ENCODE peak calls at places on chromosomes 1 and 21, in eight cellular contexts. K, G, N, X, Z, H, Y and E are unnamed samples. For H3K4me1, the result is how much of the 10 kb centered on the place peaks cover.

GRCh38 chr1:82962658-82963057 is 1036.3 kb downstream of the TTLL7 start:
- DNase-seq in K (no peak), G (no peak), N (no peak), X (no peak), Z (no peak), H (no peak), Y (no peak), E (no peak)

GRCh38 chr1:70044832-70045231 is 160.5 kb downstream of the LRRC40 start:
- DNase-seq in K (no peak), G (no peak), N (peak), X (no peak), Z (no peak), H (no peak), Y (no peak), E (no peak)

GRCh38 chr1:83763281-83764095 is 235.4 kb downstream of the TTLL7 start:
- DNase-seq in K (no peak), G (no peak), N (no peak), X (no peak), Z (no peak), H (no peak), Y (no peak), E (no peak)

GRCh38 chr1:28510350-28511223 is 4.7 kb downstream of the RCC1 start:
- DNase-seq in K (no peak), G (peak), N (peak), X (no peak), Z (no peak), H (no peak), Y (no peak), E (no peak)

GRCh38 chr21:45504021-45504515 is 38.2 kb downstream of the SLC19A1 start:
- DNase-seq in K (no peak), G (peak), N (no peak), X (peak), Z (peak), H (no peak), Y (no peak), E (no peak)

GRCh38 chr21:42393443-42393950 is 2.4 kb downstream of the TMPRSS3 start:
- DNase-seq in K (no peak), G (no peak), N (no peak), X (no peak), Z (no peak), H (no peak), Y (no peak), E (no peak)

GRCh38 chr1:227257964-227258363 is 60.3 kb downstream of the CDC42BPA start:
- DNase-seq in K (no peak), G (peak), N (no peak), X (no peak), Z (no peak), H (no peak), Y (no peak), E (no peak)

GRCh38 chr21:36589352-36589971 is 109.5 kb upstream of the SIM2 start:
- DNase-seq in K (peak), G (peak), N (peak), X (peak), Z (peak), H (peak), Y (peak), E (peak)

GRCh38 chr1:83995649-83996048 is 3.3 kb downstream of the TTLL7 start:
- DNase-seq in K (no peak), G (no peak), N (no peak), X (no peak), Z (no peak), H (no peak), Y (no peak), E (no peak)

GRCh38 chr1:105100102-105100501 is 1350.4 kb downstream of the AMY1C start:
- DNase-seq in K (no peak), G (no peak), N (no peak), X (no peak), Z (no peak), H (no peak), Y (no peak), E (no peak)

GRCh38 chr1:111733183-111733995 is 5.8 kb downstream of the INKA2 start:
- DNase-seq in K (peak), G (no peak), N (peak), X (no peak), Z (peak), H (no peak), Y (peak), E (no peak)

GRCh38 chr1:78519446-78519845 is 28.7 kb downstream of the PTGFR start:
- DNase-seq in K (no peak), G (no peak), N (peak), X (no peak), Z (no peak), H (no peak), Y (no peak), E (no peak)

DNA sequence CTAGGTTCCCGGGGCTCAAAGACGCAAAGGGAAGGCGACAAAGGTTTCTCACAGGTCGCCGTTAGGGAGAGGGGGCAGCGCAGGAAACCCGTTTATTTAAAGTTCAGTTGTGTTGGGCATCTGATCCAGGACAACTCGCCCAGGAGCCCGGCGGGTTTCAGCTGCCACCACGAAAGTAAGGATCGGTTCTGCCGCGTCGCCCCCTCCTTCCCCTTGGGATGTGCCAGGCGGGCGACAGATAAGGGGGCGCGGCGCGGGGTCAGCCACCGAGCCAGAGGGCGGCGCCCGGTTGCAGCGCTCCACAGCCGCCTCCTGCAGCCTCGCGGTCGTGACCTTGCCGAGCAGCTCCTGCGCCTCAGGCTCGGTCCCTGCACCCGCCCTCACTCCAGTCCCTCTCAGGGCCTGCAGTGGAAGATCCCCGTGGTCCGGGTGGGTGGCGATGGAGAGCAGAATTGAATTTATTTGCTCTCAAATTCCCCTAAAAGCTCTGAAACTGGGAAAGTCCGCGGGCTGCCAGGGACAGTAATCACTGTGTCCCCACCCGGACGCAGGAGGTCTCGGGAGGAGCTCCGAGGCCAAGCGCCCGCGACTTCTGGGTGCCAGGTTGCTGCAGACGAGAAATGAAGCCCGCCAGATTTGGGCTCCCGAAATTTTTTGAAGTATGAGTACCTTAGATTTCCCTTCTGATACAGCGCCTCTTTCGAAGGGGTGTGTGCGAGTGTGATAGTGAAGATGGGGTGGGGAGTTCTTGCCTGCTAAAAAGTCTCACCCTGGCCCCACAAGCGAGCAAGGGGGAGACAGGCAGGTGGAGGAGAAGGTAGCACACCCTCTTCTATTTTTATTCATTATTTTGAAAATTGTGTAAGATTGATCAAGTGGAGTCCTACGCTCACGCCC is 28.4 kb upstream of the NFIA start:
- DNase-seq in K (no peak), G (peak), N (no peak), X (peak), Z (peak), H (peak), Y (peak), E (peak)
- H3K4me1 ChIP-seq in K (under half), G (under half), N (under half), X (under half), Z (half or more), H (under half), Y (under half), E (under half)

DNA sequence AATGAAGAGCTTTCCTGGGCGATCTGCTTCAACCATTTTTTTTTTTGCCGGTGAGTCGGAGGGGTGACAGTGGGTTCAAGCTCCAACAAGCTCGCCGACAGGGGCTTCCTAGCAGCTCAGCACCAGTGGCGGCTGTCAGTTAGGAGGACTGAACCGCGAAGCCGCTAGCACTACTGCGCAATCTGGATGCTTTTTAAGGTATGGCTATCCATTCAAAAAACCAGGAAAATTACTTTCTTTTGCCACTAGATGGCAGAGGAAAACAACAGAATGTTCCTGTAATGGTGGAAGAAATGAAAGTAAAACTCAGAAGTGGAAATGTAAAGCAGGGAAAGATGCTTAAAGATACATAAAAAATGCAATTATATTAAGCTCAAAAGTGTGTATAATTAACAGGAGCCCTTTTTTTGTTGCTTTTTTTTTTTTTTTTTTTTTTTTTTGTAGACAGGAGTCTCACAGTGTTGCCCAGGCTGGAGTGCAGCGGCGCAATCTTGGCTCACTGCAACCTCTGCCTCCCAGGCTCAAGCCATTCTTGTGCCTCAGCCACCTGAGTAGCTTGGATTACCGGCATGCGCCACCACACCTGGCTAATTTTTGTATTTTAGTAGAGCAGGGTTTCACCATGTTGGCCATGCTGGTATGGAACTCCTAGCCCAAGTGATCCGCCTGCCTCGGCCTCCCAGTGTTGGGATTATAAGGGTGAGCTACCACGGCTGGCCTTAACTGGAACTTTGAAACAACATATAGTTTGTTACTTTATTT is 8.5 kb downstream of the KYAT3 start:
- DNase-seq in K (no peak), G (no peak), N (peak), X (no peak), Z (no peak), H (no peak), Y (peak), E (no peak)
- H3K27ac ChIP-seq in K (no peak), G (no peak), N (peak), X (peak), Z (peak), H (peak), Y (peak), E (peak)

GRCh38 chr1:76074321-76075187 is at the start of gene ST6GALNAC3:
- DNase-seq in K (peak), G (peak), N (peak), X (peak), Z (peak), H (peak), Y (peak), E (peak)

GRCh38 chr1:76068542-76068941 is 6.0 kb upstream of the ST6GALNAC3 start:
- DNase-seq in K (no peak), G (no peak), N (peak), X (no peak), Z (no peak), H (no peak), Y (no peak), E (no peak)

GRCh38 chr1:76068953-76069561 is 5.5 kb upstream of the ST6GALNAC3 start:
- DNase-seq in K (no peak), G (no peak), N (no peak), X (no peak), Z (no peak), H (no peak), Y (no peak), E (no peak)

GRCh38 chr1:76073471-76073870 is 1.1 kb upstream of the ST6GALNAC3 start:
- DNase-seq in K (no peak), G (peak), N (peak), X (no peak), Z (no peak), H (no peak), Y (peak), E (no peak)

DNA sequence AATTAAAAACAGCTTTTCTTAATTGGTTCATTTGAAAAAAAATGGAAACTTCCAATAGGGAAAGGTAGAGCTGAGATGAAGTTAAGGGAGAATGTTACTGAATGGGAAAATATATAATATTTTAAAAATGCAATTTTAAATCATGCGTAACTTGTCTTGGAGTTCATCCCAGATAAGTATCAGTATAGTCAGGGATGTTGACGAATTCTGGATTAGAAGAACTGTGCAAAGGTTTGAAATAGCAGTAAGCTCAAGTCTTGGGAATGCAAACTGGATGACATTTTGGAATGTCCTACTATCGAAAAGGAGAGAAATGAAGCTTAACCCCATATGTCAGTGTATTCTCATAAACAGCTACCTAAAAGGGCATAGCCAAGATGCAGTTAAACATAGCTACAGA is 4.0 kb upstream of the ST6GALNAC3 start:
- DNase-seq in K (no peak), G (no peak), N (peak), X (no peak), Z (no peak), H (no peak), Y (no peak), E (no peak)
- TF ChIP-seq CTCF in K (no peak), G (no peak), N (no peak), X (no peak), Z (no peak), H (no peak), Y (no peak), E (no peak)

GRCh38 chr1:198072177-198072576 is 84.6 kb upstream of the NEK7 start:
- DNase-seq in K (no peak), G (no peak), N (peak), X (no peak), Z (no peak), H (no peak), Y (no peak), E (no peak)
- H3K4me1 ChIP-seq in K (under half), G (under half), N (under half), X (under half), Z (under half), H (under half), Y (under half), E (under half)